ENCODE peak calls at places on chromosomes 3 and 15, in eight cellular contexts. One of them, this sample, is unnamed.

GRCh38 chr15:33296856-33297255 is 13.9 kb upstream of the RYR3 start:
- DNase-seq in PC-3: no peak
- DNase-seq in colonic mucosa: no peak
- DNase-seq in K562: no peak
- DNase-seq in fibroblast of lung: no peak
- DNase-seq in HCT116: no peak
- DNase-seq in mammary epithelial cell: peak; percentile 90
- DNase-seq in IMR-90: no peak
- DNase-seq in this sample: no peak

GRCh38 chr15:66233487-66234415 is 19.8 kb downstream of the MEGF11 start:
- DNase-seq in PC-3: no peak
- DNase-seq in colonic mucosa: no peak
- DNase-seq in K562: peak; percentile 48
- DNase-seq in fibroblast of lung: peak; percentile 3
- DNase-seq in HCT116: peak; percentile 38
- DNase-seq in mammary epithelial cell: peak; percentile 26
- DNase-seq in IMR-90: no peak
- DNase-seq in this sample: no peak

GRCh38 chr3:196175116-196175625 is 36.0 kb downstream of the ZDHHC19 start:
- DNase-seq in PC-3: no peak
- DNase-seq in colonic mucosa: no peak
- DNase-seq in K562: no peak
- DNase-seq in fibroblast of lung: no peak
- DNase-seq in HCT116: no peak
- DNase-seq in mammary epithelial cell: no peak
- DNase-seq in IMR-90: no peak
- DNase-seq in this sample: no peak

GRCh38 chr3:101117473-101117872 is 124.3 kb upstream of the ABI3BP start:
- DNase-seq in PC-3: no peak
- DNase-seq in colonic mucosa: no peak
- DNase-seq in K562: no peak
- DNase-seq in fibroblast of lung: no peak
- DNase-seq in HCT116: no peak
- DNase-seq in mammary epithelial cell: no peak
- DNase-seq in IMR-90: no peak
- DNase-seq in this sample: no peak

GRCh38 chr15:95875141-95875643 is 455.3 kb upstream of the NR2F2 start:
- DNase-seq in PC-3: peak; percentile 84
- DNase-seq in colonic mucosa: no peak
- DNase-seq in K562: no peak
- DNase-seq in fibroblast of lung: peak; percentile 64
- DNase-seq in HCT116: no peak
- DNase-seq in mammary epithelial cell: peak; percentile 86
- DNase-seq in IMR-90: no peak
- DNase-seq in this sample: no peak

GRCh38 chr3:125062904-125063618 is 7.3 kb upstream of the HEG1 start:
- DNase-seq in PC-3: peak; percentile 94
- DNase-seq in colonic mucosa: no peak
- DNase-seq in K562: no peak
- DNase-seq in fibroblast of lung: peak; percentile 99
- DNase-seq in HCT116: no peak
- DNase-seq in mammary epithelial cell: peak; percentile 91
- DNase-seq in IMR-90: peak; percentile 97
- DNase-seq in this sample: no peak

GRCh38 chr3:133437391-133438093 is 37.7 kb downstream of the BFSP2 start:
- DNase-seq in PC-3: no peak
- DNase-seq in colonic mucosa: no peak
- DNase-seq in K562: no peak
- DNase-seq in fibroblast of lung: peak; percentile 41
- DNase-seq in HCT116: no peak
- DNase-seq in mammary epithelial cell: no peak
- DNase-seq in IMR-90: peak; percentile 13
- DNase-seq in this sample: no peak

GRCh38 chr3:194671511-194671899 is 486 bp downstream of the LSG1 start:
- DNase-seq in PC-3: peak; percentile 66
- DNase-seq in colonic mucosa: no peak
- DNase-seq in K562: peak; percentile 53
- DNase-seq in fibroblast of lung: peak; percentile 37
- DNase-seq in HCT116: peak; percentile 24
- DNase-seq in mammary epithelial cell: peak; percentile 27
- DNase-seq in IMR-90: peak; percentile 52
- DNase-seq in this sample: no peak

GRCh38 chr3:10189557-10190374 is 25.0 kb downstream of the IRAK2 start:
- DNase-seq in PC-3: peak; percentile 56
- DNase-seq in colonic mucosa: peak; percentile 81
- DNase-seq in K562: no peak
- DNase-seq in fibroblast of lung: peak; percentile 48
- DNase-seq in HCT116: no peak
- DNase-seq in mammary epithelial cell: peak; percentile 98
- DNase-seq in IMR-90: peak; percentile 28
- DNase-seq in this sample: peak; percentile 96

GRCh38 chr3:187016639-187017345 is 86.5 kb downstream of the ST6GAL1 start:
- DNase-seq in PC-3: peak; percentile 9
- DNase-seq in colonic mucosa: peak; percentile 9
- DNase-seq in K562: no peak
- DNase-seq in fibroblast of lung: peak; percentile 15
- DNase-seq in HCT116: no peak
- DNase-seq in mammary epithelial cell: peak; percentile 25
- DNase-seq in IMR-90: peak; percentile 11
- DNase-seq in this sample: no peak

GRCh38 chr3:189056612-189057352 is 115.0 kb upstream of the TPRG1 start:
- DNase-seq in PC-3: no peak
- DNase-seq in colonic mucosa: no peak
- DNase-seq in K562: no peak
- DNase-seq in fibroblast of lung: no peak
- DNase-seq in HCT116: no peak
- DNase-seq in mammary epithelial cell: no peak
- DNase-seq in IMR-90: no peak
- DNase-seq in this sample: no peak

GRCh38 chr3:179227349-179227748 is 23.6 kb downstream of the KCNMB3 start:
- DNase-seq in PC-3: peak; percentile 66
- DNase-seq in colonic mucosa: no peak
- DNase-seq in K562: no peak
- DNase-seq in fibroblast of lung: peak; percentile 50
- DNase-seq in HCT116: peak; percentile 47
- DNase-seq in mammary epithelial cell: peak; percentile 46
- DNase-seq in IMR-90: peak; percentile 24
- DNase-seq in this sample: no peak

GRCh38 chr15:44666208-44667038 is 3.0 kb upstream of the SPG11 start:
- DNase-seq in PC-3: no peak
- DNase-seq in colonic mucosa: no peak
- DNase-seq in K562: no peak
- DNase-seq in fibroblast of lung: no peak
- DNase-seq in HCT116: no peak
- DNase-seq in mammary epithelial cell: no peak
- DNase-seq in IMR-90: no peak
- DNase-seq in this sample: no peak

GRCh38 chr3:155979746-155980145 is 109.3 kb downstream of the GMPS start:
- DNase-seq in PC-3: no peak
- DNase-seq in colonic mucosa: no peak
- DNase-seq in K562: no peak
- DNase-seq in fibroblast of lung: peak; percentile 73
- DNase-seq in HCT116: no peak
- DNase-seq in mammary epithelial cell: peak; percentile 23
- DNase-seq in IMR-90: peak; percentile 61
- DNase-seq in this sample: no peak

GRCh38 chr3:194877311-194878119 is 191.8 kb downstream of the FAM43A start:
- DNase-seq in PC-3: no peak
- DNase-seq in colonic mucosa: no peak
- DNase-seq in K562: no peak
- DNase-seq in fibroblast of lung: no peak
- DNase-seq in HCT116: no peak
- DNase-seq in mammary epithelial cell: no peak
- DNase-seq in IMR-90: no peak
- DNase-seq in this sample: no peak

GRCh38 chr3:189041482-189042090 is 130.2 kb upstream of the TPRG1 start:
- DNase-seq in PC-3: peak; percentile 75
- DNase-seq in colonic mucosa: peak; percentile 46
- DNase-seq in K562: no peak
- DNase-seq in fibroblast of lung: peak; percentile 29
- DNase-seq in HCT116: peak; percentile 51
- DNase-seq in mammary epithelial cell: peak; percentile 73
- DNase-seq in IMR-90: peak; percentile 45
- DNase-seq in this sample: no peak

GRCh38 chr3:18730491-18730890 is 305.4 kb upstream of the SATB1 start:
- DNase-seq in PC-3: no peak
- DNase-seq in colonic mucosa: no peak
- DNase-seq in K562: no peak
- DNase-seq in fibroblast of lung: no peak
- DNase-seq in HCT116: no peak
- DNase-seq in mammary epithelial cell: no peak
- DNase-seq in IMR-90: no peak
- DNase-seq in this sample: no peak

GRCh38 chr3:36944012-36944640 is 728 bp downstream of the TRANK1 start:
- DNase-seq in PC-3: peak; percentile 28
- DNase-seq in colonic mucosa: peak; percentile 67
- DNase-seq in K562: no peak
- DNase-seq in fibroblast of lung: peak; percentile 69
- DNase-seq in HCT116: no peak
- DNase-seq in mammary epithelial cell: peak; percentile 54
- DNase-seq in IMR-90: peak; percentile 59
- DNase-seq in this sample: peak; percentile 84

GRCh38 chr3:125234831-125235230 is 22.3 kb upstream of the SLC12A8 start:
- DNase-seq in PC-3: no peak
- DNase-seq in colonic mucosa: no peak
- DNase-seq in K562: no peak
- DNase-seq in fibroblast of lung: peak; percentile 56
- DNase-seq in HCT116: no peak
- DNase-seq in mammary epithelial cell: no peak
- DNase-seq in IMR-90: no peak
- DNase-seq in this sample: no peak

GRCh38 chr3:8712045-8712870 is 21.3 kb upstream of the CAV3 start:
- DNase-seq in PC-3: peak; percentile 57
- DNase-seq in colonic mucosa: no peak
- DNase-seq in K562: peak; percentile 3
- DNase-seq in fibroblast of lung: peak; percentile 62
- DNase-seq in HCT116: no peak
- DNase-seq in mammary epithelial cell: peak; percentile 86
- DNase-seq in IMR-90: peak; percentile 34
- DNase-seq in this sample: no peak

GRCh38 chr3:169659858-169660614 is 3.5 kb downstream of the MECOM start:
- DNase-seq in PC-3: no peak
- DNase-seq in colonic mucosa: no peak
- DNase-seq in K562: no peak
- DNase-seq in fibroblast of lung: no peak
- DNase-seq in HCT116: no peak
- DNase-seq in mammary epithelial cell: no peak
- DNase-seq in IMR-90: no peak
- DNase-seq in this sample: no peak
- H3K9ac ChIP-seq in PC-3: no peak overlapping the region
- H3K9ac ChIP-seq in colonic mucosa: no peak overlapping the region
- H3K9ac ChIP-seq in K562: no peak overlapping the region
- H3K9ac ChIP-seq in fibroblast of lung: peak overlapping the region; percentile 16
- H3K9ac ChIP-seq in HCT116: no peak overlapping the region
- H3K9ac ChIP-seq in mammary epithelial cell: no peak overlapping the region
- H3K9ac ChIP-seq in IMR-90: no peak overlapping the region
- H3K9ac ChIP-seq in this sample: peak overlapping the region; percentile 95

DNA sequence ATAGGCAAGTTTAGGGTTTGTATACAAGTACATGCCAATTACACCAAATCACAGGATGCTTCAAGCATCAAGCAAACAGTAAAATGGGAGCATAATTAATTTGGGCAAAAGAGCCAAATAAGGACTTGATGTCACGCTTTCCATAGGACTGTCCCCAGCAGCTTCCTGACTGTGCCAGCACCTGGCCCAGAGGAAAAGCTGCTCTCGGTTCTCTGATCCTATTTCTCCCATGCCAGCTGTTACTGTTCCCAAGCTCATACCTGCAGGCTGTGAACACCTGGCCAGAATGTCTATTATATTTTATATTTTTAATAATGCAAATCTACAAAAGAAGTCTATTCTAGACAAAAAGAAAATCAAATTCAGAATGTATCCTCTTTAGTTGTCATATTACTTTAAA is 12.2 kb downstream of the ZXDC start:
- DNase-seq in PC-3: no peak
- DNase-seq in colonic mucosa: no peak
- DNase-seq in K562: no peak
- DNase-seq in fibroblast of lung: no peak
- DNase-seq in HCT116: no peak
- DNase-seq in mammary epithelial cell: no peak
- DNase-seq in IMR-90: no peak
- DNase-seq in this sample: no peak
- H3K36me3 ChIP-seq in PC-3: peaks cover 17% of the 10 kb centered on the region
- H3K36me3 ChIP-seq in colonic mucosa: peaks cover 33% of the 10 kb centered on the region
- H3K36me3 ChIP-seq in K562: peaks cover 89% of the 10 kb centered on the region
- H3K36me3 ChIP-seq in fibroblast of lung: peaks cover 37% of the 10 kb centered on the region
- H3K36me3 ChIP-seq in HCT116: peaks cover 71% of the 10 kb centered on the region
- H3K36me3 ChIP-seq in mammary epithelial cell: peaks cover 56% of the 10 kb centered on the region
- H3K36me3 ChIP-seq in IMR-90: peaks cover 78% of the 10 kb centered on the region
- H3K36me3 ChIP-seq in this sample: peaks cover 62% of the 10 kb centered on the region

DNA sequence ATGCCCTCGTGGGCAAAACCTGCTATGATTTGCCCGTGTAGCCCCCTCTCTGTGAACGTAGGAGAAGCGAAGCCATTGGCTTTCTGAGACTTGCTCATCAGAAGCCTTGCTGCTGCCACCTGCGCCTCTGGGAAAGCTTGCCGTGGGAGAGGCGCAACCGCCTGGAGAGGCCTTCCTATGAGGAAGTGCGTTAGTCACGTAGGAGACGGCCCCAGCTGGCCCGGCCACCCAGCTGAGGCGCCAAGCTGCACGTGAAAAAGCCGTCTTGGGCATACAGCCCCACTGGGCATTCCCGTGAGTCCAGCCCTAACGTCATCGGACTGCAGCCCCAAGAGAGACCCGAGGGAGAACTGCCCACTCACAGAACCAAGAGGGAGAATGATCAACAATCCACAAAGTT is 49.1 kb upstream of the TJP1 start:
- DNase-seq in PC-3: no peak
- DNase-seq in colonic mucosa: no peak
- DNase-seq in K562: no peak
- DNase-seq in fibroblast of lung: no peak
- DNase-seq in HCT116: no peak
- DNase-seq in mammary epithelial cell: no peak
- DNase-seq in IMR-90: no peak
- DNase-seq in this sample: peak; percentile 83
- H3K4me1 ChIP-seq in PC-3: no peaks in the 10 kb centered on the region
- H3K4me1 ChIP-seq in colonic mucosa: no peaks in the 10 kb centered on the region
- H3K4me1 ChIP-seq in K562: no peaks in the 10 kb centered on the region
- H3K4me1 ChIP-seq in fibroblast of lung: peaks cover 7% of the 10 kb centered on the region
- H3K4me1 ChIP-seq in HCT116: no peaks in the 10 kb centered on the region
- H3K4me1 ChIP-seq in mammary epithelial cell: no peaks in the 10 kb centered on the region
- H3K4me1 ChIP-seq in IMR-90: no peaks in the 10 kb centered on the region
- H3K4me1 ChIP-seq in this sample: peaks cover 19% of the 10 kb centered on the region

DNA sequence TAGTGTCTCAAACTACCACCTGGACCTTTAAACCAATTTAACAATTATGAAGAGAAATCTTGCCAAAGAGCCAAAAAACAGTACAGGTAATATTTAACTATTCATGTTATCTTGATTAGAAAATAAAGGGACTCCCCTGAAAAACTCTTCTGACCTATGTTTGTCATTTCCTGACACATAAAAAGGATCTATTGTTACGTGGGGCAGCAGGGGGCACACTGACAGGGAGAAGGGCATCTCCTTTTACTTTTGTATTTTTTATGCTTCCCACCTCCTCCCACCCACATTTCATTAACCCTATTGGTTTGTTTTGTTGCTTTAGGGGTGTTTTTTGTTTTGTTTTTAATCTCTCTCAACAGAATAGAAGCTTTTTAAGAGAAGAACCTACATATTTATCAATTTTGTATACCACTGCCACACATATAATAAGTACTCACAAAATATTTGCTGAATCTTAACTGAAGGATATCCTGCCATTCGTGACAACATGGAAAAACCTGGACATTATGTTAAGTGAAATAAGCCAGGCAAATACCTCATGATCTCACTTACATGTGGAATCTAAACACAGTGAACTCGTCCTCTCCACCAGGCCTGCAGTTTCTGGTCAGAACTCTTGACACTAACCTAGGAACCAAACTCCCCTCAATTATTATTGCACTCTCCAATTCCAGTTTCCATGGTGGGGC is 17.7 kb downstream of the STAG1 start:
- DNase-seq in PC-3: no peak
- DNase-seq in colonic mucosa: no peak
- DNase-seq in K562: no peak
- DNase-seq in fibroblast of lung: no peak
- DNase-seq in HCT116: no peak
- DNase-seq in mammary epithelial cell: no peak
- DNase-seq in IMR-90: no peak
- DNase-seq in this sample: no peak
- H3K9ac ChIP-seq in PC-3: no peak overlapping the region
- H3K9ac ChIP-seq in colonic mucosa: no peak overlapping the region
- H3K9ac ChIP-seq in K562: no peak overlapping the region
- H3K9ac ChIP-seq in fibroblast of lung: no peak overlapping the region
- H3K9ac ChIP-seq in HCT116: no peak overlapping the region
- H3K9ac ChIP-seq in mammary epithelial cell: no peak overlapping the region
- H3K9ac ChIP-seq in IMR-90: no peak overlapping the region
- H3K9ac ChIP-seq in this sample: no peak overlapping the region

This sample was measured in kidney.